ENCODE peak calls at places on chromosomes 3 and 15, in five cellular contexts. C is PC-3; T is A549; F is CD8-positive, alpha-beta T cell; B is pancreas. O is an unnamed sample.

GRCh38 chr3:172591876-172592771 is 68.9 kb upstream of the TNFSF10 start:
- DNase-seq in C (no peak), T (no peak), F (peak), B (no peak), O (no peak)

GRCh38 chr3:196120291-196120951 is 38.5 kb upstream of the TFRC start:
- DNase-seq in C (no peak), T (no peak), F (peak), B (no peak), O (no peak)

GRCh38 chr15:99132584-99133287 is 27.9 kb downstream of the SYNM start:
- DNase-seq in C (no peak), T (no peak), F (no peak), B (no peak), O (no peak)

GRCh38 chr3:120772081-120772480 is 29.5 kb downstream of the GTF2E1 start:
- DNase-seq in C (no peak), T (no peak), F (no peak), B (no peak), O (no peak)

GRCh38 chr3:174440741-174441587 is 418.2 kb upstream of the NAALADL2 start:
- DNase-seq in C (peak), T (peak), F (peak), B (peak), O (peak)

GRCh38 chr3:151182349-151183079 is 20.5 kb downstream of the GPR171 start:
- DNase-seq in C (no peak), T (no peak), F (no peak), B (no peak), O (no peak)

GRCh38 chr15:81256916-81257315 is 60.2 kb downstream of the IL16 start:
- DNase-seq in C (peak), T (no peak), F (no peak), B (no peak), O (no peak)

GRCh38 chr3:151195818-151196217 is 7.2 kb downstream of the GPR171 start:
- DNase-seq in C (no peak), T (no peak), F (no peak), B (no peak), O (no peak)

GRCh38 chr15:65875458-65875857 is 6.2 kb downstream of the RAB11A start:
- DNase-seq in C (no peak), T (no peak), F (no peak), B (no peak), O (no peak)

GRCh38 chr3:39101022-39101689 is 6.3 kb downstream of the GORASP1 start:
- DNase-seq in C (peak), T (peak), F (peak), B (peak), O (no peak)

GRCh38 chr3:58474348-58474911 is 17.5 kb upstream of the KCTD6 start:
- DNase-seq in C (no peak), T (no peak), F (no peak), B (no peak), O (no peak)

GRCh38 chr3:62139957-62140356 is 233.4 kb downstream of the FEZF2 start:
- DNase-seq in C (no peak), T (no peak), F (no peak), B (no peak), O (no peak)

GRCh38 chr3:73404450-73404849 is 220.3 kb downstream of the PDZRN3 start:
- DNase-seq in C (no peak), T (no peak), F (no peak), B (no peak), O (no peak)

GRCh38 chr3:4750306-4751056 is 228.8 kb upstream of the BHLHE40 start:
- DNase-seq in C (no peak), T (no peak), F (no peak), B (no peak), O (peak)

GRCh38 chr3:35772364-35773009 is 133.2 kb downstream of the ARPP21 start:
- DNase-seq in C (peak), T (no peak), F (no peak), B (no peak), O (no peak)

GRCh38 chr15:67833504-67834248 is 6.2 kb downstream of the RNU6-1 start:
- DNase-seq in C (peak), T (peak), F (no peak), B (no peak), O (no peak)

GRCh38 chr15:93948728-93949127 is 282.6 kb upstream of the MCTP2 start:
- DNase-seq in C (no peak), T (no peak), F (no peak), B (no peak), O (no peak)

GRCh38 chr3:173743111-173743510 is 345.6 kb downstream of the NLGN1 start:
- DNase-seq in C (no peak), T (no peak), F (no peak), B (no peak), O (no peak)

GRCh38 chr15:45023659-45024320 is 795 bp downstream of the SORD start:
- DNase-seq in C (peak), T (peak), F (no peak), B (no peak), O (no peak)

GRCh38 chr3:183158552-183159006 is 4.0 kb downstream of the LAMP3 start:
- DNase-seq in C (no peak), T (no peak), F (no peak), B (no peak), O (no peak)

GRCh38 chr3:183158113-183158512 is 4.4 kb downstream of the LAMP3 start:
- DNase-seq in C (no peak), T (no peak), F (no peak), B (no peak), O (no peak)

GRCh38 chr3:183161552-183162345 is 785 bp downstream of the LAMP3 start:
- DNase-seq in C (no peak), T (no peak), F (no peak), B (no peak), O (no peak)

GRCh38 chr3:183160616-183161015 is 1.9 kb downstream of the LAMP3 start:
- DNase-seq in C (no peak), T (no peak), F (no peak), B (no peak), O (no peak)

DNA sequence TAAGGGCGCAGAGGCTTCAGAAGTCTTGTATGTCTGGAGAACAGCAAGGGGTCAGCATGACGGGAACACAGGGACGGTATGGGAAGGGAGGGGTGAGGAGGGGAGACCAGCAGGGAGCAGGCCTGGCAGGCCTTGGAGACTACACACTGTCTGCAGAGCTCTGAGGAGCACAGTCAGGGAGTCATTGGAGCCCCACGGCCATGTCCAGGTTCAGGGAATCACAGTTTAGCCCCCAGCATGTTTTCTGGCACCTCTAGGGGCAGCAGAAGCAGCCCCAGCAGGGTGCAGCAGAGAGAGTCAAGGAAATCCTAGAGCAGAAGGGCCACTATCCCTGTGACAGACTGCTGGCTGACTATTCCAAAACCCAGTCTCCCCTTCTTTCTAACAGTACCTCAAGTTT is 3.2 kb downstream of the LAMP3 start:
- DNase-seq in C (no peak), T (peak), F (no peak), B (no peak), O (no peak)
- TF ChIP-seq CTCF in C (peak), T (no peak), F (no peak), B (no peak), O (no peak)

DNA sequence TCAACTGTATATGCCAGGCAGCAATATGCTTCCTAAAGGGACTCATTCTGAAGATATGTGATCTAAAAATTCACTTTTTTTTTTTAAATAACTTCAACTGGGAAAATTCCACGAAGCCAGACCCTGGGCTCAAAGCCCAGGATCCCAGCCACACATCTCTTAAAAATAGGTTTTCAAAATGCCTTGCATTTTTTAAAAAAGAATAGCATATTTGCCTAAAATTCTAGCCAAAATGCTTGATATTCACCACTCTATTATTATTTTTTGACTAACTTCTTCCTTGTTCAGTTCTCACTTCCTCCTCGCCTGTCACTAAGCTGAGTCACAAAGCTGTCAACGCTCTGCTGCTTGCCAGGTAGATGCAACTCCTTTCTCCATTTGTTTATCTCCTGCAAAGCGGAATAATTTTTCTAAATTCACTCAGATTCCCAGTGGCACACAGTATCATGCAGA is 28.0 kb upstream of the VGLL4 start:
- DNase-seq in C (peak), T (no peak), F (no peak), B (no peak), O (peak)
- H3K4me3 ChIP-seq in C (no peak), T (no peak), F (no peak), B (no peak), O (no peak)

GRCh38 chr3:123338021-123338619 is 110.8 kb downstream of the ADCY5 start:
- DNase-seq in C (no peak), T (no peak), F (no peak), B (peak), O (no peak)
- H3K27ac ChIP-seq in C (no peak), T (no peak), F (no peak), B (no peak), O (no peak)

DNA sequence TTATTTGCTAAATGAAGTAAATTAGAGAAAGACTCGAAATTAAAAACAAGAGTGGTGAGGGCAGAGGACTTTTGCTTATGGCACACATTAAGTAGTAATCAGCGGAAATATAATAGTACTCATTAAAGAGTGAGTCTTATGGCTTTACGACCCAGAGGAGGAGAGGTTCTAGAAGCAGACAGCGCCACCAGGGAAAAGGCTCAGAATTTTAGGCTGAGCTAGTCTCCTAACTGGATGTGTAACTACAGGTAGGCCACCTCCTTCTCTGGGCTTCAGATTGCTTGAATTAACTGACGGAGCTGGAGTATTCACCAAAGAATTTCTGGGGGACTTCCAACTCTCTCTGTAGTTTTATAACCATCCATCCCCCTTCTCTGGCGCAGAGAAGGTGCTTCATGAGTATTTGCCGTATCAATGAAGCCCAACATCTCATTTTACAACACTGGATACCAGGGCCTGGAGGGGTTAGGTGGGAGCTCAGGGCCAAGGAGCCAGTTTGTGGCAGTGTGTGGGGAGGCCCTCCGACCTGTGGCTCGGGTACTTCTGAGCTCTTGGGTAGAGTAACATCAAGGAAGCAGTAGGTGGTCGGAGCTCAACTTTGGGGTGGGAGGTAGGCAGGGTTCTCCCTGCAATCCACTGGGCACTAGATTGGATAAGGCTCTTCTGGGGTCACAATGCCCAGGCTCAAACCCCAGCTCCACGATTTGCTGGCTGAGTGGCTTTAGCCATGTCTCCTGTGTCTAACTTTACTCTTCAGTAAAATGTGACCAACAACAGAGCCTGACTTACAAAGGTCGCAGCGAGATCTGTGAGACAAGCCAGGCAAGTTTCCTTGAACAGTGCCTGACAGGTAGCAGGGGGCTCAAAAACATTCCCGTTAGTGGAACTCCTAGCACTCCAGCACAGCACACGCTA is 1.1 kb downstream of the CHCHD4 start:
- DNase-seq in C (peak), T (no peak), F (no peak), B (no peak), O (no peak)
- TF ChIP-seq CTCF in C (peak), T (no peak), F (no peak), B (no peak), O (no peak)

GRCh38 chr3:11470031-11470853 is 173.5 kb downstream of the VGLL4 start:
- DNase-seq in C (no peak), T (no peak), F (no peak), B (no peak), O (no peak)

GRCh38 chr3:11465744-11466611 is 177.7 kb downstream of the VGLL4 start:
- DNase-seq in C (no peak), T (no peak), F (no peak), B (no peak), O (no peak)

GRCh38 chr3:11464356-11464755 is 179.4 kb downstream of the VGLL4 start:
- DNase-seq in C (no peak), T (no peak), F (no peak), B (no peak), O (no peak)

DNA sequence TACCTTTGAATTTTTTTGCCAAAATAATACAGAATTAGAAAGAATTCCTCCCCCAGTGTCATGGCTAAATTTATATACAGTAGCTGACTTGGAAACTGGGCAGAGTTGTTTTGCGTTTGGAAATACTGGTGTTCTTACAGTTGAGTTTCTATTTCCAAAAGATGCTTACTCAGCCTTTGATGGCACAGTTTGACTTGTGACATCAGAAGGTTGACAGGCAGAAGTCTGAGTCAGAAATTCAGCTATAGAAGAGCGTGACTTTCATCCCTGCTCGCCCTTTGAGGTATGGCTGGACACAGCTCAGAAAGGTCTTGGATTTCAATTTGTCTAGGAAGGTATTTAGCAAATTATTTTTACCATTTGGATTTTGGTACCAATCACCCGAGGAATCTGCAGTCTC is 175.8 kb downstream of the VGLL4 start:
- DNase-seq in C (no peak), T (no peak), F (no peak), B (no peak), O (no peak)
- H3K4me3 ChIP-seq in C (no peak), T (no peak), F (no peak), B (no peak), O (no peak)

DNA sequence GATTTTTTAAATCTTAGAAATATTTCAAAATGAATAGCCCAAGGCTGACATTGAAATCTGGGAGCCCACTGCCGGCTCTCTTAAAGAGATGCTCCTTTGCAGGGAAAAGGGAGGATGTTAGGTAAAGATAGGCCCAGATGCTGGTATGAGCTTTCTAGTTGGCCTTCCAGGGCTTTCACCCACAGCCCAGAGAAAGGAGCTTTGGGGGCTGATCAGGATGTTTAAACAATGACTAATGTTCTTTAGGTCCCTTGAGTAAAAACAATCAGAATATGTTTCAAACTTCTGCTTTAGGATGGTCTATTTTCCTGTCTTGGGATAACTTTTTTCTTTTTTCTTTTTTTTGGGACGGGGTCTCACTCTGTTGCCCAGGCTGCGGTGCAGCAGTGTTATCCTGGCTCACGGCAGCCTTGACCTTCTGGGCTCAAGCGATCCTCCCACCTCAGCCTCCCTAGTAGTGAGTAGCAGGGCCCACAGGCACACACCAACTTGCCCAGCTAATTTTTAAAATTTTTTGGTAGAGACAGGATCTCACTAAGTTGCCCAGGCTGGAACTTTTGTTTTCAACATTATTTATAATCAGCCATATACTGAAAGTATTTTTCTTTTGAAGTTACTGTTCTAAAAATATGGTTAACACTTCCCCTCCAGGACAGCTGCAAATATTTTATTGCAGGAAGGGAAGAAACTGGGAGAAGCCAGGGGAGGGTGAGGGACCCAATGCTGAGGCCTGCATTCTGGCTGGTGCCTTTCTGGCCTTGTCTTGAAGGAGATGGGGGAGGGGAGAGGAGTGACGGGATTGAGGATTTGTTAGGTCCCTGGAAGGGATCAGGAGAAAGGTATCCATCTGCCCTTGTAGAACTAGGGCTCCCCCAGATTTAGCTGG is 70.1 kb downstream of the TRAK1 start:
- DNase-seq in C (peak), T (no peak), F (no peak), B (no peak), O (no peak)
- H3K27ac ChIP-seq in C (peak), T (peak), F (no peak), B (no peak), O (no peak)

GRCh38 chr3:123518892-123519485 is 65.9 kb downstream of the HACD2 start:
- DNase-seq in C (no peak), T (no peak), F (no peak), B (no peak), O (no peak)
- TF ChIP-seq CTCF in C (no peak), T (no peak), F (no peak), B (no peak), O (no peak)

O was measured in dorsolateral prefrontal cortex.